ENCODE peak calls at places on chromosomes 13 and 19, in five cellular contexts. One of them, this sample, is unnamed.

GRCh38 chr13:50644081-50644871 is 199.2 kb downstream of the DLEU7 start:
- DNase-seq in suprapubic skin: no peak
- DNase-seq in endothelial cell of umbilical vein: no peak
- DNase-seq in HCT116: no peak
- DNase-seq in GM23338: no peak
- DNase-seq in this sample: no peak

GRCh38 chr19:400976-401835 is 7.7 kb downstream of the C2CD4C start:
- DNase-seq in suprapubic skin: peak; percentile 56
- DNase-seq in endothelial cell of umbilical vein: no peak
- DNase-seq in HCT116: no peak
- DNase-seq in GM23338: no peak
- DNase-seq in this sample: peak; percentile 51

GRCh38 chr13:41179593-41180250 is 14.6 kb downstream of the KBTBD7 start:
- DNase-seq in suprapubic skin: no peak
- DNase-seq in endothelial cell of umbilical vein: no peak
- DNase-seq in HCT116: no peak
- DNase-seq in GM23338: no peak
- DNase-seq in this sample: no peak

GRCh38 chr13:99658266-99658991 is 157.2 kb downstream of the TM9SF2 start:
- DNase-seq in suprapubic skin: peak; percentile 83
- DNase-seq in endothelial cell of umbilical vein: peak; percentile 36
- DNase-seq in HCT116: no peak
- DNase-seq in GM23338: peak; percentile 80
- DNase-seq in this sample: peak; percentile 88

GRCh38 chr13:99022953-99023352 is 45.1 kb upstream of the DOCK9 start:
- DNase-seq in suprapubic skin: no peak
- DNase-seq in endothelial cell of umbilical vein: no peak
- DNase-seq in HCT116: no peak
- DNase-seq in GM23338: no peak
- DNase-seq in this sample: no peak

GRCh38 chr19:46239193-46239767 is 9.7 kb downstream of the IGFL1 start:
- DNase-seq in suprapubic skin: no peak
- DNase-seq in endothelial cell of umbilical vein: no peak
- DNase-seq in HCT116: no peak
- DNase-seq in GM23338: no peak
- DNase-seq in this sample: no peak

GRCh38 chr19:29665215-29665825 is at the start of gene PLEKHF1:
- DNase-seq in suprapubic skin: peak; percentile 93
- DNase-seq in endothelial cell of umbilical vein: peak; percentile 83
- DNase-seq in HCT116: peak; percentile 48
- DNase-seq in GM23338: peak; percentile 89
- DNase-seq in this sample: peak; percentile 97

GRCh38 chr13:67299072-67299635 is 69.0 kb upstream of the PCDH9 start:
- DNase-seq in suprapubic skin: no peak
- DNase-seq in endothelial cell of umbilical vein: peak; percentile 37
- DNase-seq in HCT116: no peak
- DNase-seq in GM23338: no peak
- DNase-seq in this sample: no peak

GRCh38 chr19:41298327-41298964 is 11.5 kb upstream of the CCDC97 start:
- DNase-seq in suprapubic skin: no peak
- DNase-seq in endothelial cell of umbilical vein: peak; percentile 59
- DNase-seq in HCT116: no peak
- DNase-seq in GM23338: no peak
- DNase-seq in this sample: no peak
- TF ChIP-seq POLR2AphosphoS5 in suprapubic skin: no peak
- TF ChIP-seq POLR2AphosphoS5 in endothelial cell of umbilical vein: no peak
- TF ChIP-seq POLR2AphosphoS5 in HCT116: no peak
- TF ChIP-seq POLR2AphosphoS5 in GM23338: no peak
- TF ChIP-seq POLR2AphosphoS5 in this sample: peak; percentile 62

DNA sequence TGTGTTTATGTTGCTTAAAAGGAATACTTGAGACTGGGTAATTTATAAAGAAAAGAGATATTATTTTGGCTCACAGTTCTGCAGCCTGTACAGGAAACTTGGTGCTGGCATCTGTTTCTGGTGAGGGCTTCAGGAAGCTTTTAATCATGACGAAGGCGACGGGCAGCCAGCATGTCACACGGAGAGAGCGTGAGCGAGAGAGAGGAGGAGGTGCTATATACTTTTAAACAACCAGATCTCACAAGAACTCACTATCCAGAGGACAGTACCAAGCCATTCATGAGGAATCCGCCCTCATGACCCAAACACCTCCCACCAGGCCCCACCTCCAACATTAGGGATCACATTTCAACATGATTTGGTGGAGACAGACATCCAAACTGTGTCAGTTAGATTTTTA is 163.4 kb upstream of the TSC22D1 start:
- DNase-seq in suprapubic skin: no peak
- DNase-seq in endothelial cell of umbilical vein: peak; percentile 71
- DNase-seq in HCT116: no peak
- DNase-seq in GM23338: no peak
- DNase-seq in this sample: no peak
- H3K4me3 ChIP-seq in suprapubic skin: no peak overlapping the region
- H3K4me3 ChIP-seq in endothelial cell of umbilical vein: no peak overlapping the region
- H3K4me3 ChIP-seq in HCT116: no peak overlapping the region
- H3K4me3 ChIP-seq in GM23338: no peak overlapping the region
- H3K4me3 ChIP-seq in this sample: no peak overlapping the region

GRCh38 chr13:44191504-44192171 is 182.0 kb upstream of the SERP2 start:
- DNase-seq in suprapubic skin: no peak
- DNase-seq in endothelial cell of umbilical vein: peak; percentile 71
- DNase-seq in HCT116: peak; percentile 81
- DNase-seq in GM23338: peak; percentile 84
- DNase-seq in this sample: no peak
- TF ChIP-seq POLR2AphosphoS5 in suprapubic skin: no peak
- TF ChIP-seq POLR2AphosphoS5 in endothelial cell of umbilical vein: no peak
- TF ChIP-seq POLR2AphosphoS5 in HCT116: peak; percentile 50
- TF ChIP-seq POLR2AphosphoS5 in GM23338: no peak
- TF ChIP-seq POLR2AphosphoS5 in this sample: no peak

GRCh38 chr19:18596752-18597157 is 8.2 kb downstream of the REX1BD start:
- DNase-seq in suprapubic skin: no peak
- DNase-seq in endothelial cell of umbilical vein: peak; percentile 34
- DNase-seq in HCT116: peak; percentile 10
- DNase-seq in GM23338: peak; percentile 87
- DNase-seq in this sample: peak; percentile 80
- H3K4me3 ChIP-seq in suprapubic skin: no peak overlapping the region
- H3K4me3 ChIP-seq in endothelial cell of umbilical vein: no peak overlapping the region
- H3K4me3 ChIP-seq in HCT116: no peak overlapping the region
- H3K4me3 ChIP-seq in GM23338: peak overlapping the region; percentile 40
- H3K4me3 ChIP-seq in this sample: no peak overlapping the region

DNA sequence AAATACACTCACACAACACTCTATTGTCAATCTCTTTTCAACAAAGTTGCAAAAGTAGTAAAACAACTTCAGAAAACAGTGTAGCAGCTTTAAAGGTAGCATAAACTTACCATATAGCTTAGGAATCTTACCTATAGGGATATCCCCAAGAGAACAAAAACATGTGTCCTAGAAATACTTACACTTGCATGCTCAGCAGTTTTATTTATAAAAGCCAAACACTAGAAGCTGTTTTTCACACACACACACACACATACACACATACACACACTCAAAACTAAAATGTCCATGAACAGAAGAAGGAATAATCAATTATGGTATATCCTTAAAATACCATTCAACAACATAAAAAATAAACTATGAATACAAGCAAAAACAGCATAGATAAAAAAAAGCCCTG is 11.7 kb downstream of the ZNF773 start:
- DNase-seq in suprapubic skin: no peak
- DNase-seq in endothelial cell of umbilical vein: no peak
- DNase-seq in HCT116: no peak
- DNase-seq in GM23338: no peak
- DNase-seq in this sample: no peak
- TF ChIP-seq POLR2AphosphoS5 in suprapubic skin: no peak
- TF ChIP-seq POLR2AphosphoS5 in endothelial cell of umbilical vein: no peak
- TF ChIP-seq POLR2AphosphoS5 in HCT116: no peak
- TF ChIP-seq POLR2AphosphoS5 in GM23338: no peak
- TF ChIP-seq POLR2AphosphoS5 in this sample: no peak

GRCh38 chr19:38266070-38266469 is 1.7 kb downstream of the SPINT2 start:
- DNase-seq in suprapubic skin: no peak
- DNase-seq in endothelial cell of umbilical vein: no peak
- DNase-seq in HCT116: no peak
- DNase-seq in GM23338: no peak
- DNase-seq in this sample: no peak
- H3K4me3 ChIP-seq in suprapubic skin: peak overlapping the region; percentile 60
- H3K4me3 ChIP-seq in endothelial cell of umbilical vein: no peak overlapping the region
- H3K4me3 ChIP-seq in HCT116: peak overlapping the region; percentile 81
- H3K4me3 ChIP-seq in GM23338: peak overlapping the region; percentile 96
- H3K4me3 ChIP-seq in this sample: no peak overlapping the region

GRCh38 chr13:26377038-26377437 is 123.1 kb downstream of the CDK8 start:
- DNase-seq in suprapubic skin: no peak
- DNase-seq in endothelial cell of umbilical vein: peak; percentile 20
- DNase-seq in HCT116: peak; percentile 8
- DNase-seq in GM23338: peak; percentile 81
- DNase-seq in this sample: no peak

GRCh38 chr13:26378116-26378515 is 124.2 kb downstream of the CDK8 start:
- DNase-seq in suprapubic skin: no peak
- DNase-seq in endothelial cell of umbilical vein: no peak
- DNase-seq in HCT116: no peak
- DNase-seq in GM23338: no peak
- DNase-seq in this sample: no peak

GRCh38 chr13:26382843-26383242 is 128.9 kb downstream of the CDK8 start:
- DNase-seq in suprapubic skin: no peak
- DNase-seq in endothelial cell of umbilical vein: no peak
- DNase-seq in HCT116: no peak
- DNase-seq in GM23338: no peak
- DNase-seq in this sample: no peak

GRCh38 chr13:26380930-26381329 is 127.0 kb downstream of the CDK8 start:
- DNase-seq in suprapubic skin: no peak
- DNase-seq in endothelial cell of umbilical vein: no peak
- DNase-seq in HCT116: no peak
- DNase-seq in GM23338: no peak
- DNase-seq in this sample: no peak

GRCh38 chr13:26379831-26380230 is 125.9 kb downstream of the CDK8 start:
- DNase-seq in suprapubic skin: no peak
- DNase-seq in endothelial cell of umbilical vein: no peak
- DNase-seq in HCT116: no peak
- DNase-seq in GM23338: no peak
- DNase-seq in this sample: no peak
- TF ChIP-seq POLR2AphosphoS5 in suprapubic skin: no peak
- TF ChIP-seq POLR2AphosphoS5 in endothelial cell of umbilical vein: no peak
- TF ChIP-seq POLR2AphosphoS5 in HCT116: no peak
- TF ChIP-seq POLR2AphosphoS5 in GM23338: no peak
- TF ChIP-seq POLR2AphosphoS5 in this sample: no peak

DNA sequence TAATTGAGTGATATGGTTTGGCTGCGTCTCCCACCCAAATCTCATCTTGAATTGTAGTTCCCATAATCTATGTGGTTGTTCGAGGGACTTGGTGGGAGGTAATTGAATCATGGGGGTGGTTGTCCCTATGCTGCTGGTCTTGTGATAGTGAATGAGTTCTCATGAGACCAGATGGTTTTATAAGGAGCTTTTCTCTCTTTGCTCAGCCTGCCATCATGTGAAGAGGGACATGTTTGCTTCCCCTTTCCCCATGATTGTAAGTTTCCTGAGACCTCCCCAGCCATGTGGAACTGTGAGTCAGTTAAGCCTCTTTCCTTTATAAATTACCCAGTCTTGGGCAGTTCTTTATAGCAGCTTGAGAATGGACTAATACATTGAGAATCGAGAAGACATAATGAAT is 480.1 kb downstream of the GPC5 start:
- DNase-seq in suprapubic skin: no peak
- DNase-seq in endothelial cell of umbilical vein: no peak
- DNase-seq in HCT116: no peak
- DNase-seq in GM23338: no peak
- DNase-seq in this sample: no peak
- H3K4me3 ChIP-seq in suprapubic skin: no peak overlapping the region
- H3K4me3 ChIP-seq in endothelial cell of umbilical vein: no peak overlapping the region
- H3K4me3 ChIP-seq in HCT116: no peak overlapping the region
- H3K4me3 ChIP-seq in GM23338: no peak overlapping the region
- H3K4me3 ChIP-seq in this sample: no peak overlapping the region

GRCh38 chr19:42052241-42052863 is 17.7 kb downstream of the GRIK5 start:
- DNase-seq in suprapubic skin: no peak
- DNase-seq in endothelial cell of umbilical vein: no peak
- DNase-seq in HCT116: no peak
- DNase-seq in GM23338: no peak
- DNase-seq in this sample: no peak

GRCh38 chr19:42045575-42045974 is 24.4 kb downstream of the GRIK5 start:
- DNase-seq in suprapubic skin: no peak
- DNase-seq in endothelial cell of umbilical vein: no peak
- DNase-seq in HCT116: no peak
- DNase-seq in GM23338: no peak
- DNase-seq in this sample: no peak

GRCh38 chr19:42053037-42053935 is 16.7 kb downstream of the GRIK5 start:
- DNase-seq in suprapubic skin: no peak
- DNase-seq in endothelial cell of umbilical vein: no peak
- DNase-seq in HCT116: no peak
- DNase-seq in GM23338: no peak
- DNase-seq in this sample: no peak

GRCh38 chr19:42051166-42052115 is 18.6 kb downstream of the GRIK5 start:
- DNase-seq in suprapubic skin: no peak
- DNase-seq in endothelial cell of umbilical vein: no peak
- DNase-seq in HCT116: no peak
- DNase-seq in GM23338: peak; percentile 20
- DNase-seq in this sample: no peak

GRCh38 chr19:42048992-42049391 is 21.0 kb downstream of the GRIK5 start:
- DNase-seq in suprapubic skin: no peak
- DNase-seq in endothelial cell of umbilical vein: no peak
- DNase-seq in HCT116: no peak
- DNase-seq in GM23338: no peak
- DNase-seq in this sample: no peak
- TF ChIP-seq POLR2AphosphoS5 in suprapubic skin: no peak
- TF ChIP-seq POLR2AphosphoS5 in endothelial cell of umbilical vein: no peak
- TF ChIP-seq POLR2AphosphoS5 in HCT116: no peak
- TF ChIP-seq POLR2AphosphoS5 in GM23338: no peak
- TF ChIP-seq POLR2AphosphoS5 in this sample: no peak

DNA sequence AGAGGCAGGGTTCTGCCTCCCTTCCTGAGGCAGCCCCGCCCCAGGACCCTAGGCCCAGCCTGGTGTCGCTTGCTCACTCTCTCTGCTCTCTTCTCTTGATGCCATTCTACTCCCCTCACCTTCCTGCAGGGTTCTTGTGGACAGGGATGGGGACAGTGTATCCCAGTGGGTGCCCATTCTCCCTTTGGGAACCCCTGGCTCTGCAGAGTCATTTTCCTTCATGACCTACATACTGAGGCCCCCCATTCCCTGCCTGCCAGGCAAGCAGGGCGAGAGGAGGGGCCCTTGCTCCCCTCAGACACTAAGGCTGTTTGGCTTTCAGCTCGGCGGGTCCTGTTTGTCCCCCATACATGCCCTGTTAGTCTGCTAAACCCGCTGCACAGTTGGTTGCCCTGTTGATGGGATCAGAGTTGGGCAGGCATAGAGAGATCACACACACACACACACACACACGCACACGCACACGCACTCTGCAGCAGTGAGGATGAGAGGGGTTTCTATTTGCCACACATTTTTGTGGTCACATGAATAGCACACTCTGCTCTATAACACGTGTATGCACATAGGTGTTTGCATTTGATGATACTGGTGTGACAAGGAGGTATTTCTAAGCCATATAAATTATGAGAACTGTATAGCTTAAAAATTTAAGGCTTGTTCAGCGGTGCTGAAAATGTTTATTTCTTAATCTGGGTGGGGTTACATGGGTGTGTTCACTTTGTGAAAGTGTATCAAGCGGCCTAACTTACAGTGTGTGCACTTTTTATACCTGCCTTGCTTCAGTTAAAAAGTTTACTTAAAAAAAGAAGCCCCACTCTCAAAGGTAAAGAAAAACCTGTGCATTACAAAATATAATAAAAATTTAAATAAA is 20.3 kb downstream of the NFIX start:
- DNase-seq in suprapubic skin: no peak
- DNase-seq in endothelial cell of umbilical vein: no peak
- DNase-seq in HCT116: no peak
- DNase-seq in GM23338: peak; percentile 75
- DNase-seq in this sample: no peak
- H3K4me3 ChIP-seq in suprapubic skin: peak overlapping the region; percentile 50
- H3K4me3 ChIP-seq in endothelial cell of umbilical vein: no peak overlapping the region
- H3K4me3 ChIP-seq in HCT116: no peak overlapping the region
- H3K4me3 ChIP-seq in GM23338: no peak overlapping the region
- H3K4me3 ChIP-seq in this sample: no peak overlapping the region